ENCODE peak calls at places on chromosome 16, in eight cellular contexts. Z is stimulated activated CD4-positive, alpha-beta T cell treated with anti-CD3 and anti-CD28 coated beads, Interleukin-2, amount 100 ng/mL, for 48 hours; L is activated CD8-positive, alpha-beta T cell treated with anti-CD3 and anti-CD28 coated beads, Interleukin-2, amount 10 ng/mL, durations not matched to agents 7 days and 5 days; X is HepG2; D is T follicular helper cell; P is left kidney; K is HTR-8/SVneo; M is HT1080. W is an unnamed sample.

GRCh38 chr16:56542039-56542438 is 22.2 kb upstream of the BBS2 start:
- DNase-seq in D (no peak), K (no peak), L (no peak), Z (no peak), X (no peak), M (no peak), P (no peak), W (no peak)

GRCh38 chr16:88681084-88681680 is 5.1 kb downstream of the SNAI3 start:
- DNase-seq in M (no peak), Z (no peak), K (no peak), D (no peak), X (peak), L (peak), P (no peak), W (peak)

GRCh38 chr16:15539197-15539596 is 103.8 kb downstream of the MARF1 start:
- DNase-seq in D (no peak), Z (no peak), L (no peak), M (no peak), K (no peak), P (peak), X (peak), W (no peak)

GRCh38 chr16:10511829-10512228 is 68.6 kb downstream of the EMP2 start:
- DNase-seq in D (no peak), M (peak), P (no peak), K (no peak), L (no peak), X (no peak), Z (no peak), W (no peak)

GRCh38 chr16:53821957-53822625 is 118.1 kb downstream of the FTO start:
- DNase-seq in P (no peak), L (no peak), Z (no peak), D (no peak), K (peak), X (peak), M (peak), W (no peak)

GRCh38 chr16:48329138-48329537 is 56.1 kb downstream of the SIAH1 start:
- DNase-seq in Z (no peak), X (no peak), M (no peak), D (no peak), L (no peak), P (no peak), K (no peak), W (no peak)

GRCh38 chr16:12343913-12344312 is 367.4 kb downstream of the SNX29 start:
- DNase-seq in P (no peak), D (no peak), L (no peak), M (no peak), Z (no peak), K (no peak), X (no peak), W (no peak)

GRCh38 chr16:46482895-46483294 is 138.3 kb downstream of the SHCBP1 start:
- DNase-seq in M (peak), P (no peak), L (no peak), D (no peak), Z (no peak), X (peak), K (no peak), W (no peak)

GRCh38 chr16:29806641-29807425 is 504 bp downstream of the MAZ start:
- DNase-seq in X (peak), Z (peak), L (peak), M (peak), D (no peak), K (peak), P (peak), W (peak)

GRCh38 chr16:30875881-30876791 is 17.7 kb downstream of the BCL7C start:
- DNase-seq in D (no peak), K (no peak), M (peak), X (no peak), L (peak), Z (no peak), P (peak), W (no peak)

GRCh38 chr16:84979516-84979915 is 31.8 kb downstream of the ZDHHC7 start:
- DNase-seq in M (no peak), K (no peak), Z (no peak), P (no peak), X (no peak), L (no peak), D (no peak), W (no peak)

GRCh38 chr16:10923146-10923649 is 19.1 kb downstream of the DEXI start:
- DNase-seq in D (no peak), P (peak), X (peak), M (no peak), Z (no peak), L (no peak), K (no peak), W (no peak)

GRCh38 chr16:8990445-8990844 is 26.7 kb upstream of the USP7 start:
- DNase-seq in K (no peak), D (no peak), P (peak), X (no peak), L (no peak), M (no peak), Z (no peak), W (no peak)

GRCh38 chr16:79845006-79845733 is 244.6 kb upstream of the MAF start:
- DNase-seq in M (no peak), D (no peak), K (no peak), P (no peak), X (no peak), Z (no peak), L (no peak), W (no peak)

GRCh38 chr16:55294129-55294528 is 29.9 kb upstream of the IRX6 start:
- DNase-seq in P (no peak), X (no peak), K (no peak), Z (no peak), D (no peak), M (no peak), L (no peak), W (no peak)

GRCh38 chr16:24852281-24852721 is 6.5 kb downstream of the SLC5A11 start:
- DNase-seq in D (no peak), M (no peak), Z (no peak), P (no peak), X (no peak), K (no peak), L (no peak), W (no peak)

GRCh38 chr16:54305066-54305465 is 18.5 kb upstream of the IRX3 start:
- DNase-seq in Z (no peak), M (no peak), X (no peak), K (no peak), D (no peak), L (no peak), P (peak), W (no peak)

GRCh38 chr16:81403601-81404391 is 40.8 kb upstream of the CMIP start:
- DNase-seq in Z (peak), M (peak), X (peak), L (peak), D (peak), P (peak), K (peak), W (peak)

W was measured in T-cell.